ENCODE peak calls at places on chromosome 1, in four cellular contexts. One of them, this sample, is unnamed. For H3K27me3, the result is how much of the 10 kb centered on the place peaks cover.

GRCh38 chr1:75035536-75035935 is 98.7 kb upstream of the LHX8 start:
- DNase-seq in CD4-positive, CD25-positive, alpha-beta regulatory T cell: no peak
- DNase-seq in ovary: no peak
- DNase-seq in SJSA1: no peak
- DNase-seq in this sample: no peak

GRCh38 chr1:84776639-84777038 is 86.4 kb upstream of the SSX2IP start:
- DNase-seq in CD4-positive, CD25-positive, alpha-beta regulatory T cell: no peak
- DNase-seq in ovary: no peak
- DNase-seq in SJSA1: no peak
- DNase-seq in this sample: no peak

GRCh38 chr1:208086116-208086515 is 158.1 kb downstream of the PLXNA2 start:
- DNase-seq in CD4-positive, CD25-positive, alpha-beta regulatory T cell: no peak
- DNase-seq in ovary: no peak
- DNase-seq in SJSA1: no peak
- DNase-seq in this sample: no peak

GRCh38 chr1:213327318-213327667 is 276.3 kb downstream of the RPS6KC1 start:
- DNase-seq in CD4-positive, CD25-positive, alpha-beta regulatory T cell: no peak
- DNase-seq in ovary: no peak
- DNase-seq in SJSA1: peak
- DNase-seq in this sample: no peak

GRCh38 chr1:241355311-241356010 is 1.5 kb downstream of the RGS7 start:
- DNase-seq in CD4-positive, CD25-positive, alpha-beta regulatory T cell: no peak
- DNase-seq in ovary: no peak
- DNase-seq in SJSA1: no peak
- DNase-seq in this sample: no peak

GRCh38 chr1:53733975-53734649 is 4.9 kb downstream of the GLIS1 start:
- DNase-seq in CD4-positive, CD25-positive, alpha-beta regulatory T cell: no peak
- DNase-seq in ovary: no peak
- DNase-seq in SJSA1: no peak
- DNase-seq in this sample: no peak

GRCh38 chr1:83113686-83114085 is 885.2 kb downstream of the TTLL7 start:
- DNase-seq in CD4-positive, CD25-positive, alpha-beta regulatory T cell: no peak
- DNase-seq in ovary: no peak
- DNase-seq in SJSA1: no peak
- DNase-seq in this sample: no peak

GRCh38 chr1:218273757-218274505 is 11.2 kb upstream of the RRP15 start:
- DNase-seq in CD4-positive, CD25-positive, alpha-beta regulatory T cell: no peak
- DNase-seq in ovary: no peak
- DNase-seq in SJSA1: no peak
- DNase-seq in this sample: no peak

GRCh38 chr1:203152158-203153034 is 23.2 kb downstream of the MYBPH start:
- DNase-seq in CD4-positive, CD25-positive, alpha-beta regulatory T cell: no peak
- DNase-seq in ovary: no peak
- DNase-seq in SJSA1: no peak
- DNase-seq in this sample: no peak

GRCh38 chr1:43708006-43708412 is 673 bp downstream of the ST3GAL3 start:
- DNase-seq in CD4-positive, CD25-positive, alpha-beta regulatory T cell: no peak
- DNase-seq in ovary: no peak
- DNase-seq in SJSA1: peak
- DNase-seq in this sample: peak

GRCh38 chr1:108893141-108893530 is 16.4 kb downstream of the GPSM2 start:
- DNase-seq in CD4-positive, CD25-positive, alpha-beta regulatory T cell: no peak
- DNase-seq in ovary: no peak
- DNase-seq in SJSA1: no peak
- DNase-seq in this sample: no peak

GRCh38 chr1:237183963-237184540 is 142.1 kb downstream of the RYR2 start:
- DNase-seq in CD4-positive, CD25-positive, alpha-beta regulatory T cell: no peak
- DNase-seq in ovary: no peak
- DNase-seq in SJSA1: no peak
- DNase-seq in this sample: no peak

GRCh38 chr1:70043806-70044205 is 161.6 kb downstream of the LRRC40 start:
- DNase-seq in CD4-positive, CD25-positive, alpha-beta regulatory T cell: no peak
- DNase-seq in ovary: no peak
- DNase-seq in SJSA1: peak
- DNase-seq in this sample: no peak

GRCh38 chr1:219188331-219188803 is 14.7 kb downstream of the LYPLAL1 start:
- DNase-seq in CD4-positive, CD25-positive, alpha-beta regulatory T cell: no peak
- DNase-seq in ovary: no peak
- DNase-seq in SJSA1: no peak
- DNase-seq in this sample: no peak

GRCh38 chr1:19321071-19321470 is 8.9 kb downstream of the SLC66A1 start:
- DNase-seq in CD4-positive, CD25-positive, alpha-beta regulatory T cell: no peak
- DNase-seq in ovary: no peak
- DNase-seq in SJSA1: no peak
- DNase-seq in this sample: no peak

GRCh38 chr1:36628804-36629203 is 146.1 kb upstream of the CSF3R start:
- DNase-seq in CD4-positive, CD25-positive, alpha-beta regulatory T cell: no peak
- DNase-seq in ovary: no peak
- DNase-seq in SJSA1: no peak
- DNase-seq in this sample: no peak

GRCh38 chr1:6180578-6181311 is 624 bp upstream of the CHD5 start:
- DNase-seq in CD4-positive, CD25-positive, alpha-beta regulatory T cell: no peak
- DNase-seq in ovary: peak
- DNase-seq in SJSA1: no peak
- DNase-seq in this sample: no peak

GRCh38 chr1:97090725-97091124 is 369.1 kb downstream of the PTBP2 start:
- DNase-seq in CD4-positive, CD25-positive, alpha-beta regulatory T cell: no peak
- DNase-seq in ovary: no peak
- DNase-seq in SJSA1: no peak
- DNase-seq in this sample: no peak

GRCh38 chr1:12065872-12066271 is 2.8 kb downstream of the TNFRSF8 start:
- DNase-seq in CD4-positive, CD25-positive, alpha-beta regulatory T cell: no peak
- DNase-seq in ovary: no peak
- DNase-seq in SJSA1: no peak
- DNase-seq in this sample: no peak
- H3K27me3 ChIP-seq in CD4-positive, CD25-positive, alpha-beta regulatory T cell: under half
- H3K27me3 ChIP-seq in ovary: under half
- H3K27me3 ChIP-seq in SJSA1: under half
- H3K27me3 ChIP-seq in this sample: under half

GRCh38 chr1:10451286-10451685 is 1.5 kb downstream of the CORT start:
- DNase-seq in CD4-positive, CD25-positive, alpha-beta regulatory T cell: no peak
- DNase-seq in ovary: no peak
- DNase-seq in SJSA1: peak
- DNase-seq in this sample: no peak
- H3K4me3 ChIP-seq in CD4-positive, CD25-positive, alpha-beta regulatory T cell: no peak
- H3K4me3 ChIP-seq in ovary: no peak
- H3K4me3 ChIP-seq in SJSA1: no peak
- H3K4me3 ChIP-seq in this sample: no peak

DNA sequence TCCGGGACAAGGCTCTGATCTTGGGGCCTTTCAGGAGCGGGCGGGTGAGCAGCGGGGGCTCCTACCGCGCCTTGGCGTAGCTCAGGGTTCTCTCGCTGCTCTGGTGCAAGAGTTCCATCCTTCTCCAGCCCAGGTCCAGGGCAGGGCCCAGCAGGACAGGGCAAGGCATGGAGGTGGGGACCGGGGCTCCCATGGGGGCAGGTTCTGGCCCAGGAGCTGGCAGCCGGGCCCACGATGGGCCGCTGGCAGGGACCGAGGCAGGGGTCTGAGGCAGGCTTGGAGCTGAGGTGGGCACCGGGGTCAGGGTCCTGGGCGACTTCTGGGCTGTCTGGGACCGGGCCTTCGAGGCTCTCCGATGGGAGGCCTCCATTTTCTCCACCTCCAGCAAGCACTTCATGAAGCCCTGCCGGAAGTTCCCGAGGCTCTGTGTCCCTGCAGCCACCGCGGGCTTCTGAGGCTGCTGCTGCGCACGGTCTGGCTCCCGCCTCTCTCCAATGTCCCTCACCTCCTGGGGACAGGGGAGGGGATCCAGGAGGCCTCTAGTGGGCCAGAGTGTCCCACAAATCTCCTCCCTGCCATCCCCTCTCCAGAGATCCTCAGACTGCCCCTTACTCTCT is 27.6 kb downstream of the SPATA21 start:
- DNase-seq in CD4-positive, CD25-positive, alpha-beta regulatory T cell: no peak
- DNase-seq in ovary: no peak
- DNase-seq in SJSA1: no peak
- DNase-seq in this sample: no peak
- H3K27me3 ChIP-seq in CD4-positive, CD25-positive, alpha-beta regulatory T cell: under half
- H3K27me3 ChIP-seq in ovary: under half
- H3K27me3 ChIP-seq in SJSA1: under half
- H3K27me3 ChIP-seq in this sample: under half

GRCh38 chr1:1599919-1600860 is at the start of gene FNDC10:
- DNase-seq in CD4-positive, CD25-positive, alpha-beta regulatory T cell: no peak
- DNase-seq in ovary: no peak
- DNase-seq in SJSA1: no peak
- DNase-seq in this sample: no peak
- H3K4me3 ChIP-seq in CD4-positive, CD25-positive, alpha-beta regulatory T cell: no peak
- H3K4me3 ChIP-seq in ovary: peak
- H3K4me3 ChIP-seq in SJSA1: peak
- H3K4me3 ChIP-seq in this sample: no peak

GRCh38 chr1:181645171-181645570 is 161.9 kb downstream of the CACNA1E start:
- DNase-seq in CD4-positive, CD25-positive, alpha-beta regulatory T cell: no peak
- DNase-seq in ovary: no peak
- DNase-seq in SJSA1: no peak
- DNase-seq in this sample: no peak
- H3K27me3 ChIP-seq in CD4-positive, CD25-positive, alpha-beta regulatory T cell: under half
- H3K27me3 ChIP-seq in ovary: under half
- H3K27me3 ChIP-seq in SJSA1: under half
- H3K27me3 ChIP-seq in this sample: under half

GRCh38 chr1:63304410-63304809 is 18.0 kb upstream of the FOXD3 start:
- DNase-seq in CD4-positive, CD25-positive, alpha-beta regulatory T cell: no peak
- DNase-seq in ovary: no peak
- DNase-seq in SJSA1: no peak
- DNase-seq in this sample: no peak

GRCh38 chr1:63299387-63299786 is 23.0 kb upstream of the FOXD3 start:
- DNase-seq in CD4-positive, CD25-positive, alpha-beta regulatory T cell: no peak
- DNase-seq in ovary: no peak
- DNase-seq in SJSA1: no peak
- DNase-seq in this sample: no peak

GRCh38 chr1:63307196-63307794 is 15.1 kb upstream of the FOXD3 start:
- DNase-seq in CD4-positive, CD25-positive, alpha-beta regulatory T cell: no peak
- DNase-seq in ovary: no peak
- DNase-seq in SJSA1: no peak
- DNase-seq in this sample: no peak

GRCh38 chr1:63305043-63305442 is 17.3 kb upstream of the FOXD3 start:
- DNase-seq in CD4-positive, CD25-positive, alpha-beta regulatory T cell: no peak
- DNase-seq in ovary: no peak
- DNase-seq in SJSA1: no peak
- DNase-seq in this sample: no peak
- H3K4me3 ChIP-seq in CD4-positive, CD25-positive, alpha-beta regulatory T cell: no peak
- H3K4me3 ChIP-seq in ovary: no peak
- H3K4me3 ChIP-seq in SJSA1: no peak
- H3K4me3 ChIP-seq in this sample: no peak

GRCh38 chr1:60298290-60298689 is 224.7 kb upstream of the C1orf87 start:
- DNase-seq in CD4-positive, CD25-positive, alpha-beta regulatory T cell: no peak
- DNase-seq in ovary: no peak
- DNase-seq in SJSA1: no peak
- DNase-seq in this sample: no peak

GRCh38 chr1:60296794-60297193 is 223.2 kb upstream of the C1orf87 start:
- DNase-seq in CD4-positive, CD25-positive, alpha-beta regulatory T cell: no peak
- DNase-seq in ovary: no peak
- DNase-seq in SJSA1: no peak
- DNase-seq in this sample: no peak

DNA sequence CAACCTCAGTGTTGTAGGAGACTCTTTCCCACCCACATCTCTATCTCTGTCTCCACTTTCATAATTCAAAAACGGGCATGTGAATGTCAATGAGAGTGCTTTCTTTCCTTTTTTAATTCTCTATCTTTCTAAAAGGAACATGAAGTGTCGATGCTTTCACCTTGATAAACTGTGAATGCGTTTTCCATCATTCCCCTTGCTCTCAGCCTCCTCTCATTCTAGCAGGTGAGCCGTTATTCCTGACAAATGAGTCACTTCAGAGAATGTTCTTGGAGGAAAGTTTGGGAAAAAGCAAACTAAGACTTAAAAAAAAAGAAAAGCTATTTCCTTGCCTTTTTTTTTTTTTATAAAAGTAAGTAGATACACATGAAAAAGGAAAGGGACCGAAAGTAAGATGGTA is 226.0 kb upstream of the C1orf87 start:
- DNase-seq in CD4-positive, CD25-positive, alpha-beta regulatory T cell: no peak
- DNase-seq in ovary: no peak
- DNase-seq in SJSA1: no peak
- DNase-seq in this sample: no peak
- H3K27me3 ChIP-seq in CD4-positive, CD25-positive, alpha-beta regulatory T cell: under half
- H3K27me3 ChIP-seq in ovary: under half
- H3K27me3 ChIP-seq in SJSA1: under half
- H3K27me3 ChIP-seq in this sample: under half

GRCh38 chr1:147472489-147472888 is 68.8 kb upstream of the BCL9 start:
- DNase-seq in CD4-positive, CD25-positive, alpha-beta regulatory T cell: no peak
- DNase-seq in ovary: no peak
- DNase-seq in SJSA1: no peak
- DNase-seq in this sample: no peak
- H3K4me3 ChIP-seq in CD4-positive, CD25-positive, alpha-beta regulatory T cell: no peak
- H3K4me3 ChIP-seq in ovary: no peak
- H3K4me3 ChIP-seq in SJSA1: no peak
- H3K4me3 ChIP-seq in this sample: no peak

DNA sequence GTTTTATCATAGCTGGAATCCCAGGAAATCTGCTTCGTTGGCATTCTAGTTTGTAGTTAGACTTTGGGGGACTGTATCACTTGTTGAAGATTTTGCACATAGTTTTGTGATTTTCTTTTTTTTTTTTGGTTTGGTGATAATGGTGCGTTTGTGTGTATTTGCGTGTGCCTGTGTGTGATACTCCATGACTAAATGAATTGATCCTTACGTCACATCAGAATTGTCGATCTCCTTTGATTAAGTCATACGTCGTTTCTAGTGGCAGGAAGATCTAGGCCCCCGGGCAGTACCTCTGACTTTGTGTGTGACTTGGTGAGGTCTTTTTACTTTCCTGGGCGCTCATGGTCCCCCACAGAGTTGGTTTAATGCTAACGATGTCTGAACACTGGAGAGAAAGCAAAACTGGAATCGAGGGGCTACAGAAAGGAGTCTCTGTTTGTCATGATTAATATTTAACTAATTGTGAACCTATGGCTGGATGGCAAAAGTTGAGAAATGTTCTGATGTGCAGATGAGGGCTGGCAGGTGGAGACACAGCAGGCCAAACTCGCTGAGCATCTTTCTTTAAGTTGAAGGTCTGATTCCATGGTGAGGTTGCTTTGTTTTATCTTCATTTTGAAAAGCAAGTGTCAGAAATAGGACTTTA is 2.4 kb downstream of the RASSF5 start:
- DNase-seq in CD4-positive, CD25-positive, alpha-beta regulatory T cell: no peak
- DNase-seq in ovary: no peak
- DNase-seq in SJSA1: no peak
- DNase-seq in this sample: no peak
- H3K27me3 ChIP-seq in CD4-positive, CD25-positive, alpha-beta regulatory T cell: under half
- H3K27me3 ChIP-seq in ovary: under half
- H3K27me3 ChIP-seq in SJSA1: under half
- H3K27me3 ChIP-seq in this sample: under half